ENCODE peak calls at places on chromosomes 12 and 14, in nine cellular contexts. N is AG09309; O is MCF 10A; X is naive B cell; G is uterus; L is stimulated activated CD4-positive, alpha-beta T cell treated with anti-CD3 and anti-CD28 coated beads, Interleukin-2, amount 100 ng/mL, for 24 hours; C is cardiac muscle cell; I is activated CD8-positive, alpha-beta T cell treated with anti-CD3 and anti-CD28 coated beads for 36 hours; V is IMR-90. A is an unnamed sample.

GRCh38 chr14:52862652-52863338 is 71.4 kb upstream of the GNPNAT1 start:
- DNase-seq in C (peak), G (no peak), V (peak), X (no peak), N (peak), I (no peak), O (peak), L (no peak), A (no peak)

GRCh38 chr12:118853634-118854033 is 127.7 kb upstream of the SRRM4 start:
- DNase-seq in C (no peak), V (no peak), I (peak), G (no peak), L (no peak), X (no peak), N (no peak), O (no peak), A (no peak)

GRCh38 chr12:68451261-68452091 is 119.3 kb upstream of the MDM1 start:
- DNase-seq in I (peak), O (peak), N (peak), X (peak), C (peak), G (peak), V (peak), L (peak), A (peak)

GRCh38 chr12:116288735-116289134 is 11.2 kb upstream of the MED13L start:
- DNase-seq in X (no peak), L (no peak), G (no peak), C (no peak), N (no peak), O (no peak), I (no peak), V (no peak), A (no peak)

GRCh38 chr12:118436002-118436724 is 59.8 kb downstream of the SUDS3 start:
- DNase-seq in O (peak), V (no peak), G (no peak), N (no peak), C (no peak), X (no peak), I (peak), L (no peak), A (peak)

GRCh38 chr14:21997300-21997699 is 323.7 kb upstream of the OR4E1 start:
- DNase-seq in X (no peak), V (peak), G (no peak), O (peak), N (no peak), L (no peak), C (peak), I (peak), A (no peak)

GRCh38 chr14:22900088-22900799 is 17.2 kb downstream of the REM2 start:
- DNase-seq in L (peak), N (no peak), G (peak), O (peak), V (peak), I (peak), X (peak), C (peak), A (peak)

GRCh38 chr14:94174622-94175402 is 690 bp downstream of the PPP4R4 start:
- DNase-seq in N (no peak), C (no peak), V (no peak), O (no peak), L (no peak), I (no peak), X (no peak), G (peak), A (no peak)

GRCh38 chr12:10065241-10065640 is 33.5 kb downstream of the CLEC1A start:
- DNase-seq in I (no peak), L (no peak), V (no peak), X (no peak), C (no peak), N (no peak), G (no peak), O (no peak), A (no peak)

GRCh38 chr12:93784339-93785086 is 107.3 kb downstream of the CRADD start:
- DNase-seq in V (peak), G (peak), L (peak), O (peak), C (peak), I (peak), N (no peak), X (no peak), A (no peak)

GRCh38 chr12:124917135-124917840 is 2.8 kb upstream of the UBC start:
- DNase-seq in N (peak), C (peak), X (peak), L (peak), G (peak), V (peak), O (peak), I (peak), A (peak)

GRCh38 chr12:1799882-1800645 is 20.3 kb upstream of the LRTM2 start:
- DNase-seq in X (no peak), V (no peak), L (peak), I (no peak), G (no peak), O (no peak), C (no peak), N (no peak), A (peak)

GRCh38 chr12:40141996-40142395 is 36.1 kb upstream of the SLC2A13 start:
- DNase-seq in N (no peak), L (no peak), I (no peak), V (no peak), G (no peak), X (no peak), O (peak), C (no peak), A (no peak)

GRCh38 chr12:30795660-30796507 is 41.1 kb upstream of the CAPRIN2 start:
- DNase-seq in L (peak), X (peak), I (peak), N (no peak), G (peak), C (peak), O (peak), V (peak), A (peak)

GRCh38 chr12:81327458-81327857 is 249.6 kb downstream of the ACSS3 start:
- DNase-seq in L (no peak), X (no peak), N (no peak), O (no peak), V (no peak), G (no peak), C (no peak), I (no peak), A (no peak)

GRCh38 chr14:84129028-84129427 is 1400.9 kb upstream of the FLRT2 start:
- DNase-seq in G (no peak), X (no peak), I (no peak), N (no peak), V (no peak), O (no peak), C (no peak), L (no peak), A (no peak)

GRCh38 chr12:26530461-26530860 is 302.5 kb downstream of the ITPR2 start:
- DNase-seq in N (no peak), C (no peak), G (no peak), L (no peak), X (no peak), I (no peak), V (no peak), O (no peak), A (no peak)

GRCh38 chr14:68792022-68792829 is 641 bp downstream of the ZFP36L1 start:
- DNase-seq in G (peak), L (no peak), C (no peak), O (no peak), N (no peak), I (peak), V (no peak), X (no peak), A (no peak)